ENCODE peak calls at places on chromosomes 13 and 19, in eight cellular contexts. One of them, this sample, is unnamed.

GRCh38 chr19:4997297-4997696 is 28.4 kb downstream of the KDM4B start:
- DNase-seq in nucleus accumbens: no peak
- DNase-seq in activated CD4-positive, alpha-beta T cell treated with anti-CD3 and anti-CD28 coated beads, Interleukin-2, amount 10 ng/mL, durations not matched to agents 7 days and 5 days: no peak
- DNase-seq in SK-N-DZ: no peak
- DNase-seq in AML-193: no peak
- DNase-seq in T-cell: no peak
- DNase-seq in stimulated activated CD4-positive, alpha-beta T cell treated with anti-CD3 and anti-CD28 coated beads, Interleukin-2, amount 100 ng/mL, for 48 hours: no peak
- DNase-seq in HEK293T: no peak
- DNase-seq in this sample: no peak

GRCh38 chr19:39247701-39248664 is 673 bp downstream of the IFNL4 start:
- DNase-seq in nucleus accumbens: no peak
- DNase-seq in activated CD4-positive, alpha-beta T cell treated with anti-CD3 and anti-CD28 coated beads, Interleukin-2, amount 10 ng/mL, durations not matched to agents 7 days and 5 days: no peak
- DNase-seq in SK-N-DZ: no peak
- DNase-seq in AML-193: no peak
- DNase-seq in T-cell: no peak
- DNase-seq in stimulated activated CD4-positive, alpha-beta T cell treated with anti-CD3 and anti-CD28 coated beads, Interleukin-2, amount 100 ng/mL, for 48 hours: no peak
- DNase-seq in HEK293T: no peak
- DNase-seq in this sample: no peak

GRCh38 chr13:85278851-85279250 is 520.4 kb downstream of the SLITRK6 start:
- DNase-seq in nucleus accumbens: no peak
- DNase-seq in activated CD4-positive, alpha-beta T cell treated with anti-CD3 and anti-CD28 coated beads, Interleukin-2, amount 10 ng/mL, durations not matched to agents 7 days and 5 days: no peak
- DNase-seq in SK-N-DZ: peak; percentile 28
- DNase-seq in AML-193: no peak
- DNase-seq in T-cell: no peak
- DNase-seq in stimulated activated CD4-positive, alpha-beta T cell treated with anti-CD3 and anti-CD28 coated beads, Interleukin-2, amount 100 ng/mL, for 48 hours: no peak
- DNase-seq in HEK293T: no peak
- DNase-seq in this sample: no peak

GRCh38 chr19:47309038-47309437 is 623 bp upstream of the C5AR1 start:
- DNase-seq in nucleus accumbens: no peak
- DNase-seq in activated CD4-positive, alpha-beta T cell treated with anti-CD3 and anti-CD28 coated beads, Interleukin-2, amount 10 ng/mL, durations not matched to agents 7 days and 5 days: no peak
- DNase-seq in SK-N-DZ: no peak
- DNase-seq in AML-193: no peak
- DNase-seq in T-cell: no peak
- DNase-seq in stimulated activated CD4-positive, alpha-beta T cell treated with anti-CD3 and anti-CD28 coated beads, Interleukin-2, amount 100 ng/mL, for 48 hours: no peak
- DNase-seq in HEK293T: no peak
- DNase-seq in this sample: no peak

GRCh38 chr19:8593931-8594330 is 16.6 kb downstream of the ADAMTS10 start:
- DNase-seq in nucleus accumbens: no peak
- DNase-seq in activated CD4-positive, alpha-beta T cell treated with anti-CD3 and anti-CD28 coated beads, Interleukin-2, amount 10 ng/mL, durations not matched to agents 7 days and 5 days: no peak
- DNase-seq in SK-N-DZ: no peak
- DNase-seq in AML-193: no peak
- DNase-seq in T-cell: no peak
- DNase-seq in stimulated activated CD4-positive, alpha-beta T cell treated with anti-CD3 and anti-CD28 coated beads, Interleukin-2, amount 100 ng/mL, for 48 hours: no peak
- DNase-seq in HEK293T: no peak
- DNase-seq in this sample: no peak

GRCh38 chr13:64429691-64430090 is 2800.4 kb downstream of the PCDH9 start:
- DNase-seq in nucleus accumbens: no peak
- DNase-seq in activated CD4-positive, alpha-beta T cell treated with anti-CD3 and anti-CD28 coated beads, Interleukin-2, amount 10 ng/mL, durations not matched to agents 7 days and 5 days: no peak
- DNase-seq in SK-N-DZ: no peak
- DNase-seq in AML-193: no peak
- DNase-seq in T-cell: no peak
- DNase-seq in stimulated activated CD4-positive, alpha-beta T cell treated with anti-CD3 and anti-CD28 coated beads, Interleukin-2, amount 100 ng/mL, for 48 hours: no peak
- DNase-seq in HEK293T: no peak
- DNase-seq in this sample: no peak

GRCh38 chr13:94073006-94073744 is 406.3 kb downstream of the DCT start:
- DNase-seq in nucleus accumbens: no peak
- DNase-seq in activated CD4-positive, alpha-beta T cell treated with anti-CD3 and anti-CD28 coated beads, Interleukin-2, amount 10 ng/mL, durations not matched to agents 7 days and 5 days: no peak
- DNase-seq in SK-N-DZ: no peak
- DNase-seq in AML-193: no peak
- DNase-seq in T-cell: no peak
- DNase-seq in stimulated activated CD4-positive, alpha-beta T cell treated with anti-CD3 and anti-CD28 coated beads, Interleukin-2, amount 100 ng/mL, for 48 hours: no peak
- DNase-seq in HEK293T: no peak
- DNase-seq in this sample: no peak

GRCh38 chr13:104796581-104796980 is 1730.4 kb upstream of the SLC10A2 start:
- DNase-seq in nucleus accumbens: no peak
- DNase-seq in activated CD4-positive, alpha-beta T cell treated with anti-CD3 and anti-CD28 coated beads, Interleukin-2, amount 10 ng/mL, durations not matched to agents 7 days and 5 days: no peak
- DNase-seq in SK-N-DZ: no peak
- DNase-seq in AML-193: no peak
- DNase-seq in T-cell: no peak
- DNase-seq in stimulated activated CD4-positive, alpha-beta T cell treated with anti-CD3 and anti-CD28 coated beads, Interleukin-2, amount 100 ng/mL, for 48 hours: no peak
- DNase-seq in HEK293T: no peak
- DNase-seq in this sample: no peak

GRCh38 chr13:33284916-33285315 is 639 bp downstream of the STARD13 start:
- DNase-seq in nucleus accumbens: no peak
- DNase-seq in activated CD4-positive, alpha-beta T cell treated with anti-CD3 and anti-CD28 coated beads, Interleukin-2, amount 10 ng/mL, durations not matched to agents 7 days and 5 days: no peak
- DNase-seq in SK-N-DZ: no peak
- DNase-seq in AML-193: no peak
- DNase-seq in T-cell: no peak
- DNase-seq in stimulated activated CD4-positive, alpha-beta T cell treated with anti-CD3 and anti-CD28 coated beads, Interleukin-2, amount 100 ng/mL, for 48 hours: no peak
- DNase-seq in HEK293T: no peak
- DNase-seq in this sample: no peak

GRCh38 chr13:23449386-23450162 is 16.1 kb upstream of the SACS start:
- DNase-seq in nucleus accumbens: no peak
- DNase-seq in activated CD4-positive, alpha-beta T cell treated with anti-CD3 and anti-CD28 coated beads, Interleukin-2, amount 10 ng/mL, durations not matched to agents 7 days and 5 days: no peak
- DNase-seq in SK-N-DZ: no peak
- DNase-seq in AML-193: no peak
- DNase-seq in T-cell: no peak
- DNase-seq in stimulated activated CD4-positive, alpha-beta T cell treated with anti-CD3 and anti-CD28 coated beads, Interleukin-2, amount 100 ng/mL, for 48 hours: no peak
- DNase-seq in HEK293T: no peak
- DNase-seq in this sample: no peak

GRCh38 chr13:112912726-112913440 is 56.1 kb upstream of the MCF2L start:
- DNase-seq in nucleus accumbens: no peak
- DNase-seq in activated CD4-positive, alpha-beta T cell treated with anti-CD3 and anti-CD28 coated beads, Interleukin-2, amount 10 ng/mL, durations not matched to agents 7 days and 5 days: no peak
- DNase-seq in SK-N-DZ: no peak
- DNase-seq in AML-193: no peak
- DNase-seq in T-cell: no peak
- DNase-seq in stimulated activated CD4-positive, alpha-beta T cell treated with anti-CD3 and anti-CD28 coated beads, Interleukin-2, amount 100 ng/mL, for 48 hours: no peak
- DNase-seq in HEK293T: no peak
- DNase-seq in this sample: no peak

GRCh38 chr13:73428137-73428536 is 369.3 kb downstream of the KLF5 start:
- DNase-seq in nucleus accumbens: no peak
- DNase-seq in activated CD4-positive, alpha-beta T cell treated with anti-CD3 and anti-CD28 coated beads, Interleukin-2, amount 10 ng/mL, durations not matched to agents 7 days and 5 days: no peak
- DNase-seq in SK-N-DZ: no peak
- DNase-seq in AML-193: no peak
- DNase-seq in T-cell: no peak
- DNase-seq in stimulated activated CD4-positive, alpha-beta T cell treated with anti-CD3 and anti-CD28 coated beads, Interleukin-2, amount 100 ng/mL, for 48 hours: no peak
- DNase-seq in HEK293T: no peak
- DNase-seq in this sample: no peak

GRCh38 chr13:35954207-35954560 is 177.0 kb downstream of the DCLK1 start:
- DNase-seq in nucleus accumbens: no peak
- DNase-seq in activated CD4-positive, alpha-beta T cell treated with anti-CD3 and anti-CD28 coated beads, Interleukin-2, amount 10 ng/mL, durations not matched to agents 7 days and 5 days: no peak
- DNase-seq in SK-N-DZ: no peak
- DNase-seq in AML-193: no peak
- DNase-seq in T-cell: no peak
- DNase-seq in stimulated activated CD4-positive, alpha-beta T cell treated with anti-CD3 and anti-CD28 coated beads, Interleukin-2, amount 100 ng/mL, for 48 hours: no peak
- DNase-seq in HEK293T: no peak
- DNase-seq in this sample: no peak

GRCh38 chr19:46824887-46825730 is 25.5 kb downstream of the AP2S1 start:
- DNase-seq in nucleus accumbens: no peak
- DNase-seq in activated CD4-positive, alpha-beta T cell treated with anti-CD3 and anti-CD28 coated beads, Interleukin-2, amount 10 ng/mL, durations not matched to agents 7 days and 5 days: peak; percentile 29
- DNase-seq in SK-N-DZ: no peak
- DNase-seq in AML-193: no peak
- DNase-seq in T-cell: no peak
- DNase-seq in stimulated activated CD4-positive, alpha-beta T cell treated with anti-CD3 and anti-CD28 coated beads, Interleukin-2, amount 100 ng/mL, for 48 hours: no peak
- DNase-seq in HEK293T: no peak
- DNase-seq in this sample: no peak

GRCh38 chr19:31285744-31286143 is 63.5 kb downstream of the TSHZ3 start:
- DNase-seq in nucleus accumbens: no peak
- DNase-seq in activated CD4-positive, alpha-beta T cell treated with anti-CD3 and anti-CD28 coated beads, Interleukin-2, amount 10 ng/mL, durations not matched to agents 7 days and 5 days: no peak
- DNase-seq in SK-N-DZ: no peak
- DNase-seq in AML-193: no peak
- DNase-seq in T-cell: no peak
- DNase-seq in stimulated activated CD4-positive, alpha-beta T cell treated with anti-CD3 and anti-CD28 coated beads, Interleukin-2, amount 100 ng/mL, for 48 hours: no peak
- DNase-seq in HEK293T: no peak
- DNase-seq in this sample: no peak

GRCh38 chr13:40494932-40495619 is 171.4 kb downstream of the FOXO1 start:
- DNase-seq in nucleus accumbens: no peak
- DNase-seq in activated CD4-positive, alpha-beta T cell treated with anti-CD3 and anti-CD28 coated beads, Interleukin-2, amount 10 ng/mL, durations not matched to agents 7 days and 5 days: peak; percentile 35
- DNase-seq in SK-N-DZ: no peak
- DNase-seq in AML-193: no peak
- DNase-seq in T-cell: no peak
- DNase-seq in stimulated activated CD4-positive, alpha-beta T cell treated with anti-CD3 and anti-CD28 coated beads, Interleukin-2, amount 100 ng/mL, for 48 hours: no peak
- DNase-seq in HEK293T: no peak
- DNase-seq in this sample: no peak

GRCh38 chr19:611506-611869 is 21.8 kb downstream of the HCN2 start:
- DNase-seq in nucleus accumbens: no peak
- DNase-seq in activated CD4-positive, alpha-beta T cell treated with anti-CD3 and anti-CD28 coated beads, Interleukin-2, amount 10 ng/mL, durations not matched to agents 7 days and 5 days: peak; percentile 26
- DNase-seq in SK-N-DZ: no peak
- DNase-seq in AML-193: no peak
- DNase-seq in T-cell: no peak
- DNase-seq in stimulated activated CD4-positive, alpha-beta T cell treated with anti-CD3 and anti-CD28 coated beads, Interleukin-2, amount 100 ng/mL, for 48 hours: peak; percentile 64
- DNase-seq in HEK293T: no peak
- DNase-seq in this sample: peak; percentile 61

GRCh38 chr13:110304256-110304655 is 2.7 kb downstream of the COL4A1 start:
- DNase-seq in nucleus accumbens: no peak
- DNase-seq in activated CD4-positive, alpha-beta T cell treated with anti-CD3 and anti-CD28 coated beads, Interleukin-2, amount 10 ng/mL, durations not matched to agents 7 days and 5 days: no peak
- DNase-seq in SK-N-DZ: no peak
- DNase-seq in AML-193: no peak
- DNase-seq in T-cell: no peak
- DNase-seq in stimulated activated CD4-positive, alpha-beta T cell treated with anti-CD3 and anti-CD28 coated beads, Interleukin-2, amount 100 ng/mL, for 48 hours: no peak
- DNase-seq in HEK293T: no peak
- DNase-seq in this sample: no peak

GRCh38 chr13:53017433-53017970 is 11.1 kb upstream of the OLFM4 start:
- DNase-seq in nucleus accumbens: no peak
- DNase-seq in activated CD4-positive, alpha-beta T cell treated with anti-CD3 and anti-CD28 coated beads, Interleukin-2, amount 10 ng/mL, durations not matched to agents 7 days and 5 days: no peak
- DNase-seq in SK-N-DZ: no peak
- DNase-seq in AML-193: peak; percentile 68
- DNase-seq in T-cell: no peak
- DNase-seq in stimulated activated CD4-positive, alpha-beta T cell treated with anti-CD3 and anti-CD28 coated beads, Interleukin-2, amount 100 ng/mL, for 48 hours: no peak
- DNase-seq in HEK293T: no peak
- DNase-seq in this sample: no peak

GRCh38 chr19:51098366-51099069 is 9.7 kb downstream of the CTU1 start:
- DNase-seq in nucleus accumbens: no peak
- DNase-seq in activated CD4-positive, alpha-beta T cell treated with anti-CD3 and anti-CD28 coated beads, Interleukin-2, amount 10 ng/mL, durations not matched to agents 7 days and 5 days: peak; percentile 35
- DNase-seq in SK-N-DZ: no peak
- DNase-seq in AML-193: no peak
- DNase-seq in T-cell: no peak
- DNase-seq in stimulated activated CD4-positive, alpha-beta T cell treated with anti-CD3 and anti-CD28 coated beads, Interleukin-2, amount 100 ng/mL, for 48 hours: no peak
- DNase-seq in HEK293T: no peak
- DNase-seq in this sample: no peak

GRCh38 chr19:32819415-32820400 is 49.9 kb downstream of the SLC7A9 start:
- DNase-seq in nucleus accumbens: peak; percentile 9
- DNase-seq in activated CD4-positive, alpha-beta T cell treated with anti-CD3 and anti-CD28 coated beads, Interleukin-2, amount 10 ng/mL, durations not matched to agents 7 days and 5 days: no peak
- DNase-seq in SK-N-DZ: no peak
- DNase-seq in AML-193: no peak
- DNase-seq in T-cell: no peak
- DNase-seq in stimulated activated CD4-positive, alpha-beta T cell treated with anti-CD3 and anti-CD28 coated beads, Interleukin-2, amount 100 ng/mL, for 48 hours: no peak
- DNase-seq in HEK293T: no peak
- DNase-seq in this sample: no peak

GRCh38 chr13:113002206-113002821 is 33.3 kb downstream of the MCF2L start:
- DNase-seq in nucleus accumbens: no peak
- DNase-seq in activated CD4-positive, alpha-beta T cell treated with anti-CD3 and anti-CD28 coated beads, Interleukin-2, amount 10 ng/mL, durations not matched to agents 7 days and 5 days: no peak
- DNase-seq in SK-N-DZ: peak; percentile 86
- DNase-seq in AML-193: no peak
- DNase-seq in T-cell: no peak
- DNase-seq in stimulated activated CD4-positive, alpha-beta T cell treated with anti-CD3 and anti-CD28 coated beads, Interleukin-2, amount 100 ng/mL, for 48 hours: no peak
- DNase-seq in HEK293T: peak; percentile 45
- DNase-seq in this sample: no peak

GRCh38 chr19:30350995-30351394 is 21.2 kb upstream of the ZNF536 start:
- DNase-seq in nucleus accumbens: no peak
- DNase-seq in activated CD4-positive, alpha-beta T cell treated with anti-CD3 and anti-CD28 coated beads, Interleukin-2, amount 10 ng/mL, durations not matched to agents 7 days and 5 days: no peak
- DNase-seq in SK-N-DZ: no peak
- DNase-seq in AML-193: no peak
- DNase-seq in T-cell: no peak
- DNase-seq in stimulated activated CD4-positive, alpha-beta T cell treated with anti-CD3 and anti-CD28 coated beads, Interleukin-2, amount 100 ng/mL, for 48 hours: no peak
- DNase-seq in HEK293T: no peak
- DNase-seq in this sample: no peak

GRCh38 chr13:80841346-80841882 is 500.5 kb upstream of the SPRY2 start:
- DNase-seq in nucleus accumbens: no peak
- DNase-seq in activated CD4-positive, alpha-beta T cell treated with anti-CD3 and anti-CD28 coated beads, Interleukin-2, amount 10 ng/mL, durations not matched to agents 7 days and 5 days: no peak
- DNase-seq in SK-N-DZ: no peak
- DNase-seq in AML-193: no peak
- DNase-seq in T-cell: no peak
- DNase-seq in stimulated activated CD4-positive, alpha-beta T cell treated with anti-CD3 and anti-CD28 coated beads, Interleukin-2, amount 100 ng/mL, for 48 hours: no peak
- DNase-seq in HEK293T: no peak
- DNase-seq in this sample: no peak

GRCh38 chr13:112965103-112965502 is 3.9 kb upstream of the MCF2L start:
- DNase-seq in nucleus accumbens: no peak
- DNase-seq in activated CD4-positive, alpha-beta T cell treated with anti-CD3 and anti-CD28 coated beads, Interleukin-2, amount 10 ng/mL, durations not matched to agents 7 days and 5 days: no peak
- DNase-seq in SK-N-DZ: no peak
- DNase-seq in AML-193: no peak
- DNase-seq in T-cell: no peak
- DNase-seq in stimulated activated CD4-positive, alpha-beta T cell treated with anti-CD3 and anti-CD28 coated beads, Interleukin-2, amount 100 ng/mL, for 48 hours: no peak
- DNase-seq in HEK293T: no peak
- DNase-seq in this sample: no peak

GRCh38 chr13:51734786-51735185 is 69.2 kb downstream of the DHRS12 start:
- DNase-seq in nucleus accumbens: no peak
- DNase-seq in activated CD4-positive, alpha-beta T cell treated with anti-CD3 and anti-CD28 coated beads, Interleukin-2, amount 10 ng/mL, durations not matched to agents 7 days and 5 days: no peak
- DNase-seq in SK-N-DZ: no peak
- DNase-seq in AML-193: no peak
- DNase-seq in T-cell: no peak
- DNase-seq in stimulated activated CD4-positive, alpha-beta T cell treated with anti-CD3 and anti-CD28 coated beads, Interleukin-2, amount 100 ng/mL, for 48 hours: no peak
- DNase-seq in HEK293T: no peak
- DNase-seq in this sample: no peak

GRCh38 chr13:27928353-27928804 is 8.6 kb downstream of the PDX1 start:
- DNase-seq in nucleus accumbens: no peak
- DNase-seq in activated CD4-positive, alpha-beta T cell treated with anti-CD3 and anti-CD28 coated beads, Interleukin-2, amount 10 ng/mL, durations not matched to agents 7 days and 5 days: no peak
- DNase-seq in SK-N-DZ: no peak
- DNase-seq in AML-193: no peak
- DNase-seq in T-cell: no peak
- DNase-seq in stimulated activated CD4-positive, alpha-beta T cell treated with anti-CD3 and anti-CD28 coated beads, Interleukin-2, amount 100 ng/mL, for 48 hours: no peak
- DNase-seq in HEK293T: no peak
- DNase-seq in this sample: no peak

GRCh38 chr13:42985312-42986175 is 6.5 kb downstream of the EPSTI1 start:
- DNase-seq in nucleus accumbens: no peak
- DNase-seq in activated CD4-positive, alpha-beta T cell treated with anti-CD3 and anti-CD28 coated beads, Interleukin-2, amount 10 ng/mL, durations not matched to agents 7 days and 5 days: no peak
- DNase-seq in SK-N-DZ: no peak
- DNase-seq in AML-193: no peak
- DNase-seq in T-cell: no peak
- DNase-seq in stimulated activated CD4-positive, alpha-beta T cell treated with anti-CD3 and anti-CD28 coated beads, Interleukin-2, amount 100 ng/mL, for 48 hours: no peak
- DNase-seq in HEK293T: no peak
- DNase-seq in this sample: no peak

GRCh38 chr13:93915269-93915809 is 564.1 kb downstream of the DCT start:
- DNase-seq in nucleus accumbens: no peak
- DNase-seq in activated CD4-positive, alpha-beta T cell treated with anti-CD3 and anti-CD28 coated beads, Interleukin-2, amount 10 ng/mL, durations not matched to agents 7 days and 5 days: no peak
- DNase-seq in SK-N-DZ: no peak
- DNase-seq in AML-193: no peak
- DNase-seq in T-cell: no peak
- DNase-seq in stimulated activated CD4-positive, alpha-beta T cell treated with anti-CD3 and anti-CD28 coated beads, Interleukin-2, amount 100 ng/mL, for 48 hours: no peak
- DNase-seq in HEK293T: no peak
- DNase-seq in this sample: no peak

GRCh38 chr13:76879211-76879875 is 6.9 kb downstream of the KCTD12 start:
- DNase-seq in nucleus accumbens: peak; percentile 4
- DNase-seq in activated CD4-positive, alpha-beta T cell treated with anti-CD3 and anti-CD28 coated beads, Interleukin-2, amount 10 ng/mL, durations not matched to agents 7 days and 5 days: peak; percentile 64
- DNase-seq in SK-N-DZ: no peak
- DNase-seq in AML-193: peak; percentile 100
- DNase-seq in T-cell: peak; percentile 27
- DNase-seq in stimulated activated CD4-positive, alpha-beta T cell treated with anti-CD3 and anti-CD28 coated beads, Interleukin-2, amount 100 ng/mL, for 48 hours: peak; percentile 27
- DNase-seq in HEK293T: no peak
- DNase-seq in this sample: peak; percentile 35

GRCh38 chr13:92826197-92826596 is 400.4 kb upstream of the GPC6 start:
- DNase-seq in nucleus accumbens: no peak
- DNase-seq in activated CD4-positive, alpha-beta T cell treated with anti-CD3 and anti-CD28 coated beads, Interleukin-2, amount 10 ng/mL, durations not matched to agents 7 days and 5 days: no peak
- DNase-seq in SK-N-DZ: no peak
- DNase-seq in AML-193: no peak
- DNase-seq in T-cell: no peak
- DNase-seq in stimulated activated CD4-positive, alpha-beta T cell treated with anti-CD3 and anti-CD28 coated beads, Interleukin-2, amount 100 ng/mL, for 48 hours: no peak
- DNase-seq in HEK293T: no peak
- DNase-seq in this sample: no peak

GRCh38 chr19:1592023-1592754 is 476 bp downstream of the MBD3 start:
- DNase-seq in nucleus accumbens: peak; percentile 39
- DNase-seq in activated CD4-positive, alpha-beta T cell treated with anti-CD3 and anti-CD28 coated beads, Interleukin-2, amount 10 ng/mL, durations not matched to agents 7 days and 5 days: peak; percentile 82
- DNase-seq in SK-N-DZ: peak; percentile 86
- DNase-seq in AML-193: peak; percentile 61
- DNase-seq in T-cell: peak; percentile 71
- DNase-seq in stimulated activated CD4-positive, alpha-beta T cell treated with anti-CD3 and anti-CD28 coated beads, Interleukin-2, amount 100 ng/mL, for 48 hours: peak; percentile 82
- DNase-seq in HEK293T: peak; percentile 93
- DNase-seq in this sample: peak; percentile 68

GRCh38 chr19:41918653-41919244 is 9.5 kb downstream of the ERFL start:
- DNase-seq in nucleus accumbens: no peak
- DNase-seq in activated CD4-positive, alpha-beta T cell treated with anti-CD3 and anti-CD28 coated beads, Interleukin-2, amount 10 ng/mL, durations not matched to agents 7 days and 5 days: no peak
- DNase-seq in SK-N-DZ: no peak
- DNase-seq in AML-193: no peak
- DNase-seq in T-cell: no peak
- DNase-seq in stimulated activated CD4-positive, alpha-beta T cell treated with anti-CD3 and anti-CD28 coated beads, Interleukin-2, amount 100 ng/mL, for 48 hours: no peak
- DNase-seq in HEK293T: no peak
- DNase-seq in this sample: no peak

GRCh38 chr13:41295973-41296372 is 15.1 kb upstream of the NAA16 start:
- DNase-seq in nucleus accumbens: no peak
- DNase-seq in activated CD4-positive, alpha-beta T cell treated with anti-CD3 and anti-CD28 coated beads, Interleukin-2, amount 10 ng/mL, durations not matched to agents 7 days and 5 days: no peak
- DNase-seq in SK-N-DZ: no peak
- DNase-seq in AML-193: no peak
- DNase-seq in T-cell: no peak
- DNase-seq in stimulated activated CD4-positive, alpha-beta T cell treated with anti-CD3 and anti-CD28 coated beads, Interleukin-2, amount 100 ng/mL, for 48 hours: no peak
- DNase-seq in HEK293T: no peak
- DNase-seq in this sample: no peak

This sample was measured in activated CD8-positive, alpha-beta memory T cell treated with anti-CD3 and anti-CD28 coated beads for 4 hours.